ENCODE peak calls at places on chromosomes 13 and 19, in ten cellular contexts. One of them, this sample, is unnamed.

GRCh38 chr13:90890435-90890834 is 457.1 kb upstream of the MIR17HG start:
- DNase-seq in bronchial epithelial cell: no peak
- DNase-seq in GM04503: no peak
- DNase-seq in stimulated activated naive B cell treated with anti-CD40 and anti-IgM and Interleukin-4, amounts not matched to agents 10 μg/mL and 1 μg/mL and 100 μg/mL, for 72 hours: no peak
- DNase-seq in stimulated activated CD4-positive, alpha-beta T cell treated with anti-CD3 and anti-CD28 coated beads, Interleukin-12 subunit alpha, Interleukin-12 subunit beta, amount 100 ng/mL, for 4 hours: no peak
- DNase-seq in NCI-H1092: no peak
- DNase-seq in renal cortical epithelial cell: peak
- DNase-seq in T-helper 22 cell: no peak
- DNase-seq in aorta: no peak
- DNase-seq in cardiac fibroblast: no peak
- DNase-seq in this sample: no peak

GRCh38 chr19:49210108-49210900 is 52.7 kb downstream of the TRPM4 start:
- DNase-seq in bronchial epithelial cell: no peak
- DNase-seq in GM04503: no peak
- DNase-seq in stimulated activated naive B cell treated with anti-CD40 and anti-IgM and Interleukin-4, amounts not matched to agents 10 μg/mL and 1 μg/mL and 100 μg/mL, for 72 hours: peak
- DNase-seq in stimulated activated CD4-positive, alpha-beta T cell treated with anti-CD3 and anti-CD28 coated beads, Interleukin-12 subunit alpha, Interleukin-12 subunit beta, amount 100 ng/mL, for 4 hours: peak
- DNase-seq in NCI-H1092: no peak
- DNase-seq in renal cortical epithelial cell: no peak
- DNase-seq in T-helper 22 cell: peak
- DNase-seq in aorta: peak
- DNase-seq in cardiac fibroblast: peak
- DNase-seq in this sample: no peak

GRCh38 chr13:61413572-61413971 is 2.1 kb downstream of the PCDH20 start:
- DNase-seq in bronchial epithelial cell: no peak
- DNase-seq in GM04503: no peak
- DNase-seq in stimulated activated naive B cell treated with anti-CD40 and anti-IgM and Interleukin-4, amounts not matched to agents 10 μg/mL and 1 μg/mL and 100 μg/mL, for 72 hours: no peak
- DNase-seq in stimulated activated CD4-positive, alpha-beta T cell treated with anti-CD3 and anti-CD28 coated beads, Interleukin-12 subunit alpha, Interleukin-12 subunit beta, amount 100 ng/mL, for 4 hours: no peak
- DNase-seq in NCI-H1092: no peak
- DNase-seq in renal cortical epithelial cell: no peak
- DNase-seq in T-helper 22 cell: no peak
- DNase-seq in aorta: no peak
- DNase-seq in cardiac fibroblast: no peak
- DNase-seq in this sample: no peak

GRCh38 chr19:41302624-41303351 is 7.2 kb upstream of the CCDC97 start:
- DNase-seq in bronchial epithelial cell: no peak
- DNase-seq in GM04503: no peak
- DNase-seq in stimulated activated naive B cell treated with anti-CD40 and anti-IgM and Interleukin-4, amounts not matched to agents 10 μg/mL and 1 μg/mL and 100 μg/mL, for 72 hours: peak
- DNase-seq in stimulated activated CD4-positive, alpha-beta T cell treated with anti-CD3 and anti-CD28 coated beads, Interleukin-12 subunit alpha, Interleukin-12 subunit beta, amount 100 ng/mL, for 4 hours: peak
- DNase-seq in NCI-H1092: no peak
- DNase-seq in renal cortical epithelial cell: no peak
- DNase-seq in T-helper 22 cell: peak
- DNase-seq in aorta: no peak
- DNase-seq in cardiac fibroblast: no peak
- DNase-seq in this sample: no peak

GRCh38 chr19:16442386-16443276 is 29.1 kb downstream of the EPS15L1 start:
- DNase-seq in bronchial epithelial cell: no peak
- DNase-seq in GM04503: no peak
- DNase-seq in stimulated activated naive B cell treated with anti-CD40 and anti-IgM and Interleukin-4, amounts not matched to agents 10 μg/mL and 1 μg/mL and 100 μg/mL, for 72 hours: no peak
- DNase-seq in stimulated activated CD4-positive, alpha-beta T cell treated with anti-CD3 and anti-CD28 coated beads, Interleukin-12 subunit alpha, Interleukin-12 subunit beta, amount 100 ng/mL, for 4 hours: no peak
- DNase-seq in NCI-H1092: peak
- DNase-seq in renal cortical epithelial cell: no peak
- DNase-seq in T-helper 22 cell: no peak
- DNase-seq in aorta: no peak
- DNase-seq in cardiac fibroblast: no peak
- DNase-seq in this sample: no peak

GRCh38 chr13:110161112-110161897 is 145.7 kb downstream of the COL4A1 start:
- DNase-seq in bronchial epithelial cell: no peak
- DNase-seq in GM04503: no peak
- DNase-seq in stimulated activated naive B cell treated with anti-CD40 and anti-IgM and Interleukin-4, amounts not matched to agents 10 μg/mL and 1 μg/mL and 100 μg/mL, for 72 hours: no peak
- DNase-seq in stimulated activated CD4-positive, alpha-beta T cell treated with anti-CD3 and anti-CD28 coated beads, Interleukin-12 subunit alpha, Interleukin-12 subunit beta, amount 100 ng/mL, for 4 hours: no peak
- DNase-seq in NCI-H1092: no peak
- DNase-seq in renal cortical epithelial cell: no peak
- DNase-seq in T-helper 22 cell: no peak
- DNase-seq in aorta: peak
- DNase-seq in cardiac fibroblast: no peak
- DNase-seq in this sample: no peak

GRCh38 chr19:12676928-12677327 is 4.8 kb downstream of the DHPS start:
- DNase-seq in bronchial epithelial cell: no peak
- DNase-seq in GM04503: no peak
- DNase-seq in stimulated activated naive B cell treated with anti-CD40 and anti-IgM and Interleukin-4, amounts not matched to agents 10 μg/mL and 1 μg/mL and 100 μg/mL, for 72 hours: no peak
- DNase-seq in stimulated activated CD4-positive, alpha-beta T cell treated with anti-CD3 and anti-CD28 coated beads, Interleukin-12 subunit alpha, Interleukin-12 subunit beta, amount 100 ng/mL, for 4 hours: no peak
- DNase-seq in NCI-H1092: no peak
- DNase-seq in renal cortical epithelial cell: no peak
- DNase-seq in T-helper 22 cell: no peak
- DNase-seq in aorta: no peak
- DNase-seq in cardiac fibroblast: no peak
- DNase-seq in this sample: no peak

GRCh38 chr19:58563034-58563573 is 4.7 kb upstream of the UBE2M start:
- DNase-seq in bronchial epithelial cell: no peak
- DNase-seq in GM04503: no peak
- DNase-seq in stimulated activated naive B cell treated with anti-CD40 and anti-IgM and Interleukin-4, amounts not matched to agents 10 μg/mL and 1 μg/mL and 100 μg/mL, for 72 hours: peak
- DNase-seq in stimulated activated CD4-positive, alpha-beta T cell treated with anti-CD3 and anti-CD28 coated beads, Interleukin-12 subunit alpha, Interleukin-12 subunit beta, amount 100 ng/mL, for 4 hours: peak
- DNase-seq in NCI-H1092: no peak
- DNase-seq in renal cortical epithelial cell: no peak
- DNase-seq in T-helper 22 cell: no peak
- DNase-seq in aorta: no peak
- DNase-seq in cardiac fibroblast: peak
- DNase-seq in this sample: peak

GRCh38 chr19:5360003-5360820 is 19.6 kb upstream of the PTPRS start:
- DNase-seq in bronchial epithelial cell: no peak
- DNase-seq in GM04503: no peak
- DNase-seq in stimulated activated naive B cell treated with anti-CD40 and anti-IgM and Interleukin-4, amounts not matched to agents 10 μg/mL and 1 μg/mL and 100 μg/mL, for 72 hours: no peak
- DNase-seq in stimulated activated CD4-positive, alpha-beta T cell treated with anti-CD3 and anti-CD28 coated beads, Interleukin-12 subunit alpha, Interleukin-12 subunit beta, amount 100 ng/mL, for 4 hours: no peak
- DNase-seq in NCI-H1092: no peak
- DNase-seq in renal cortical epithelial cell: no peak
- DNase-seq in T-helper 22 cell: no peak
- DNase-seq in aorta: no peak
- DNase-seq in cardiac fibroblast: peak
- DNase-seq in this sample: no peak

GRCh38 chr13:34011552-34012085 is 193.7 kb downstream of the RFC3 start:
- DNase-seq in bronchial epithelial cell: peak
- DNase-seq in GM04503: no peak
- DNase-seq in stimulated activated naive B cell treated with anti-CD40 and anti-IgM and Interleukin-4, amounts not matched to agents 10 μg/mL and 1 μg/mL and 100 μg/mL, for 72 hours: no peak
- DNase-seq in stimulated activated CD4-positive, alpha-beta T cell treated with anti-CD3 and anti-CD28 coated beads, Interleukin-12 subunit alpha, Interleukin-12 subunit beta, amount 100 ng/mL, for 4 hours: no peak
- DNase-seq in NCI-H1092: peak
- DNase-seq in renal cortical epithelial cell: no peak
- DNase-seq in T-helper 22 cell: no peak
- DNase-seq in aorta: no peak
- DNase-seq in cardiac fibroblast: no peak
- DNase-seq in this sample: no peak

GRCh38 chr13:63843766-63844699 is 2428.4 kb upstream of the PCDH20 start:
- DNase-seq in bronchial epithelial cell: no peak
- DNase-seq in GM04503: no peak
- DNase-seq in stimulated activated naive B cell treated with anti-CD40 and anti-IgM and Interleukin-4, amounts not matched to agents 10 μg/mL and 1 μg/mL and 100 μg/mL, for 72 hours: no peak
- DNase-seq in stimulated activated CD4-positive, alpha-beta T cell treated with anti-CD3 and anti-CD28 coated beads, Interleukin-12 subunit alpha, Interleukin-12 subunit beta, amount 100 ng/mL, for 4 hours: no peak
- DNase-seq in NCI-H1092: no peak
- DNase-seq in renal cortical epithelial cell: no peak
- DNase-seq in T-helper 22 cell: no peak
- DNase-seq in aorta: no peak
- DNase-seq in cardiac fibroblast: no peak
- DNase-seq in this sample: no peak

GRCh38 chr13:98542568-98543379 is 34.1 kb downstream of the STK24 start:
- DNase-seq in bronchial epithelial cell: no peak
- DNase-seq in GM04503: no peak
- DNase-seq in stimulated activated naive B cell treated with anti-CD40 and anti-IgM and Interleukin-4, amounts not matched to agents 10 μg/mL and 1 μg/mL and 100 μg/mL, for 72 hours: no peak
- DNase-seq in stimulated activated CD4-positive, alpha-beta T cell treated with anti-CD3 and anti-CD28 coated beads, Interleukin-12 subunit alpha, Interleukin-12 subunit beta, amount 100 ng/mL, for 4 hours: no peak
- DNase-seq in NCI-H1092: no peak
- DNase-seq in renal cortical epithelial cell: no peak
- DNase-seq in T-helper 22 cell: no peak
- DNase-seq in aorta: no peak
- DNase-seq in cardiac fibroblast: no peak
- DNase-seq in this sample: no peak

GRCh38 chr13:54198911-54199310 is 1170.3 kb downstream of the OLFM4 start:
- DNase-seq in bronchial epithelial cell: no peak
- DNase-seq in GM04503: no peak
- DNase-seq in stimulated activated naive B cell treated with anti-CD40 and anti-IgM and Interleukin-4, amounts not matched to agents 10 μg/mL and 1 μg/mL and 100 μg/mL, for 72 hours: no peak
- DNase-seq in stimulated activated CD4-positive, alpha-beta T cell treated with anti-CD3 and anti-CD28 coated beads, Interleukin-12 subunit alpha, Interleukin-12 subunit beta, amount 100 ng/mL, for 4 hours: no peak
- DNase-seq in NCI-H1092: no peak
- DNase-seq in renal cortical epithelial cell: no peak
- DNase-seq in T-helper 22 cell: no peak
- DNase-seq in aorta: no peak
- DNase-seq in cardiac fibroblast: no peak
- DNase-seq in this sample: no peak

GRCh38 chr13:45370922-45371406 is 30.0 kb upstream of the TPT1 start:
- DNase-seq in bronchial epithelial cell: no peak
- DNase-seq in GM04503: no peak
- DNase-seq in stimulated activated naive B cell treated with anti-CD40 and anti-IgM and Interleukin-4, amounts not matched to agents 10 μg/mL and 1 μg/mL and 100 μg/mL, for 72 hours: no peak
- DNase-seq in stimulated activated CD4-positive, alpha-beta T cell treated with anti-CD3 and anti-CD28 coated beads, Interleukin-12 subunit alpha, Interleukin-12 subunit beta, amount 100 ng/mL, for 4 hours: peak
- DNase-seq in NCI-H1092: no peak
- DNase-seq in renal cortical epithelial cell: peak
- DNase-seq in T-helper 22 cell: peak
- DNase-seq in aorta: peak
- DNase-seq in cardiac fibroblast: peak
- DNase-seq in this sample: peak

GRCh38 chr13:94269557-94269956 is 209.9 kb downstream of the DCT start:
- DNase-seq in bronchial epithelial cell: no peak
- DNase-seq in GM04503: no peak
- DNase-seq in stimulated activated naive B cell treated with anti-CD40 and anti-IgM and Interleukin-4, amounts not matched to agents 10 μg/mL and 1 μg/mL and 100 μg/mL, for 72 hours: no peak
- DNase-seq in stimulated activated CD4-positive, alpha-beta T cell treated with anti-CD3 and anti-CD28 coated beads, Interleukin-12 subunit alpha, Interleukin-12 subunit beta, amount 100 ng/mL, for 4 hours: no peak
- DNase-seq in NCI-H1092: no peak
- DNase-seq in renal cortical epithelial cell: no peak
- DNase-seq in T-helper 22 cell: no peak
- DNase-seq in aorta: no peak
- DNase-seq in cardiac fibroblast: no peak
- DNase-seq in this sample: no peak

GRCh38 chr13:98478134-98479129 is 98.5 kb downstream of the STK24 start:
- DNase-seq in bronchial epithelial cell: no peak
- DNase-seq in GM04503: no peak
- DNase-seq in stimulated activated naive B cell treated with anti-CD40 and anti-IgM and Interleukin-4, amounts not matched to agents 10 μg/mL and 1 μg/mL and 100 μg/mL, for 72 hours: peak
- DNase-seq in stimulated activated CD4-positive, alpha-beta T cell treated with anti-CD3 and anti-CD28 coated beads, Interleukin-12 subunit alpha, Interleukin-12 subunit beta, amount 100 ng/mL, for 4 hours: no peak
- DNase-seq in NCI-H1092: no peak
- DNase-seq in renal cortical epithelial cell: peak
- DNase-seq in T-helper 22 cell: peak
- DNase-seq in aorta: no peak
- DNase-seq in cardiac fibroblast: peak
- DNase-seq in this sample: no peak

GRCh38 chr13:112605531-112605990 is 17.6 kb upstream of the TUBGCP3 start:
- DNase-seq in bronchial epithelial cell: no peak
- DNase-seq in GM04503: no peak
- DNase-seq in stimulated activated naive B cell treated with anti-CD40 and anti-IgM and Interleukin-4, amounts not matched to agents 10 μg/mL and 1 μg/mL and 100 μg/mL, for 72 hours: no peak
- DNase-seq in stimulated activated CD4-positive, alpha-beta T cell treated with anti-CD3 and anti-CD28 coated beads, Interleukin-12 subunit alpha, Interleukin-12 subunit beta, amount 100 ng/mL, for 4 hours: no peak
- DNase-seq in NCI-H1092: no peak
- DNase-seq in renal cortical epithelial cell: no peak
- DNase-seq in T-helper 22 cell: no peak
- DNase-seq in aorta: no peak
- DNase-seq in cardiac fibroblast: no peak
- DNase-seq in this sample: no peak

GRCh38 chr13:73230714-73231113 is 171.9 kb downstream of the KLF5 start:
- DNase-seq in bronchial epithelial cell: peak
- DNase-seq in GM04503: no peak
- DNase-seq in stimulated activated naive B cell treated with anti-CD40 and anti-IgM and Interleukin-4, amounts not matched to agents 10 μg/mL and 1 μg/mL and 100 μg/mL, for 72 hours: no peak
- DNase-seq in stimulated activated CD4-positive, alpha-beta T cell treated with anti-CD3 and anti-CD28 coated beads, Interleukin-12 subunit alpha, Interleukin-12 subunit beta, amount 100 ng/mL, for 4 hours: no peak
- DNase-seq in NCI-H1092: no peak
- DNase-seq in renal cortical epithelial cell: no peak
- DNase-seq in T-helper 22 cell: no peak
- DNase-seq in aorta: no peak
- DNase-seq in cardiac fibroblast: peak
- DNase-seq in this sample: no peak

GRCh38 chr19:4580021-4580901 is 20.8 kb upstream of the SEMA6B start:
- DNase-seq in bronchial epithelial cell: no peak
- DNase-seq in GM04503: no peak
- DNase-seq in stimulated activated naive B cell treated with anti-CD40 and anti-IgM and Interleukin-4, amounts not matched to agents 10 μg/mL and 1 μg/mL and 100 μg/mL, for 72 hours: no peak
- DNase-seq in stimulated activated CD4-positive, alpha-beta T cell treated with anti-CD3 and anti-CD28 coated beads, Interleukin-12 subunit alpha, Interleukin-12 subunit beta, amount 100 ng/mL, for 4 hours: no peak
- DNase-seq in NCI-H1092: no peak
- DNase-seq in renal cortical epithelial cell: no peak
- DNase-seq in T-helper 22 cell: no peak
- DNase-seq in aorta: no peak
- DNase-seq in cardiac fibroblast: no peak
- DNase-seq in this sample: no peak

GRCh38 chr13:30792257-30793000 is 57.1 kb downstream of the ALOX5AP start:
- DNase-seq in bronchial epithelial cell: peak
- DNase-seq in GM04503: peak
- DNase-seq in stimulated activated naive B cell treated with anti-CD40 and anti-IgM and Interleukin-4, amounts not matched to agents 10 μg/mL and 1 μg/mL and 100 μg/mL, for 72 hours: no peak
- DNase-seq in stimulated activated CD4-positive, alpha-beta T cell treated with anti-CD3 and anti-CD28 coated beads, Interleukin-12 subunit alpha, Interleukin-12 subunit beta, amount 100 ng/mL, for 4 hours: no peak
- DNase-seq in NCI-H1092: no peak
- DNase-seq in renal cortical epithelial cell: peak
- DNase-seq in T-helper 22 cell: no peak
- DNase-seq in aorta: peak
- DNase-seq in cardiac fibroblast: peak
- DNase-seq in this sample: peak

GRCh38 chr19:18802354-18802753 is 11.2 kb upstream of the COMP start:
- DNase-seq in bronchial epithelial cell: no peak
- DNase-seq in GM04503: no peak
- DNase-seq in stimulated activated naive B cell treated with anti-CD40 and anti-IgM and Interleukin-4, amounts not matched to agents 10 μg/mL and 1 μg/mL and 100 μg/mL, for 72 hours: no peak
- DNase-seq in stimulated activated CD4-positive, alpha-beta T cell treated with anti-CD3 and anti-CD28 coated beads, Interleukin-12 subunit alpha, Interleukin-12 subunit beta, amount 100 ng/mL, for 4 hours: no peak
- DNase-seq in NCI-H1092: no peak
- DNase-seq in renal cortical epithelial cell: no peak
- DNase-seq in T-helper 22 cell: no peak
- DNase-seq in aorta: no peak
- DNase-seq in cardiac fibroblast: no peak
- DNase-seq in this sample: no peak

GRCh38 chr13:23695711-23696512 is 125.7 kb downstream of the TNFRSF19 start:
- DNase-seq in bronchial epithelial cell: no peak
- DNase-seq in GM04503: no peak
- DNase-seq in stimulated activated naive B cell treated with anti-CD40 and anti-IgM and Interleukin-4, amounts not matched to agents 10 μg/mL and 1 μg/mL and 100 μg/mL, for 72 hours: peak
- DNase-seq in stimulated activated CD4-positive, alpha-beta T cell treated with anti-CD3 and anti-CD28 coated beads, Interleukin-12 subunit alpha, Interleukin-12 subunit beta, amount 100 ng/mL, for 4 hours: peak
- DNase-seq in NCI-H1092: no peak
- DNase-seq in renal cortical epithelial cell: no peak
- DNase-seq in T-helper 22 cell: peak
- DNase-seq in aorta: peak
- DNase-seq in cardiac fibroblast: no peak
- DNase-seq in this sample: peak

GRCh38 chr13:102567857-102568256 is 28.9 kb upstream of the TPP2 start:
- DNase-seq in bronchial epithelial cell: no peak
- DNase-seq in GM04503: no peak
- DNase-seq in stimulated activated naive B cell treated with anti-CD40 and anti-IgM and Interleukin-4, amounts not matched to agents 10 μg/mL and 1 μg/mL and 100 μg/mL, for 72 hours: no peak
- DNase-seq in stimulated activated CD4-positive, alpha-beta T cell treated with anti-CD3 and anti-CD28 coated beads, Interleukin-12 subunit alpha, Interleukin-12 subunit beta, amount 100 ng/mL, for 4 hours: no peak
- DNase-seq in NCI-H1092: no peak
- DNase-seq in renal cortical epithelial cell: peak
- DNase-seq in T-helper 22 cell: no peak
- DNase-seq in aorta: no peak
- DNase-seq in cardiac fibroblast: no peak
- DNase-seq in this sample: no peak

This sample was measured in RPMI8226.